ENCODE peak calls at places on chromosomes 5 and 9, in nine cellular contexts. Z, L, I, X, C, W, D, V and B are unnamed samples.

GRCh38 chr9:74974558-74974957 is 21.8 kb upstream of the C9orf40 start:
- DNase-seq in Z (no peak), I (no peak), X (no peak), W (no peak), D (no peak), C (no peak), V (no peak), L (no peak), B (no peak)

GRCh38 chr9:123541441-123541840 is 185.4 kb downstream of the CRB2 start:
- DNase-seq in C (no peak), L (no peak), X (peak; percentile 14), D (no peak), I (no peak), W (no peak), Z (no peak), V (no peak), B (no peak)

GRCh38 chr9:136543830-136544548 is 1.9 kb downstream of the NOTCH1 start:
- DNase-seq in I (no peak), X (no peak), C (no peak), Z (peak; percentile 79), D (no peak), L (no peak), W (peak; percentile 70), V (no peak), B (no peak)

GRCh38 chr5:137566780-137567179 is 67.7 kb upstream of the SPOCK1 start:
- DNase-seq in D (no peak), L (no peak), I (no peak), Z (no peak), V (peak; percentile 26), W (no peak), X (no peak), C (no peak), B (no peak)

GRCh38 chr9:77785341-77785740 is 137.2 kb upstream of the GNA14 start:
- DNase-seq in C (no peak), V (no peak), Z (no peak), L (no peak), W (no peak), I (no peak), X (no peak), D (no peak), B (no peak)

GRCh38 chr9:107866912-107867311 is 377.3 kb upstream of the KLF4 start:
- DNase-seq in D (no peak), W (no peak), I (no peak), X (peak; percentile 67), C (no peak), L (no peak), Z (peak; percentile 6), V (peak; percentile 51), B (no peak)

GRCh38 chr5:177487144-177487543 is 10.3 kb downstream of the PDLIM7 start:
- DNase-seq in C (no peak), W (no peak), L (no peak), D (no peak), Z (no peak), V (no peak), I (no peak), X (no peak), B (no peak)

GRCh38 chr9:2427016-2427891 is 194.3 kb upstream of the VLDLR start:
- DNase-seq in D (no peak), Z (peak; percentile 86), X (no peak), W (peak; percentile 46), C (no peak), I (no peak), L (peak; percentile 66), V (peak; percentile 31), B (no peak)

GRCh38 chr9:122807271-122807900 is 7.5 kb downstream of the OR1K1 start:
- DNase-seq in X (peak; percentile 10), Z (no peak), C (no peak), I (no peak), V (peak; percentile 67), L (no peak), D (no peak), W (no peak), B (no peak)

GRCh38 chr9:93810028-93810971 is 144.9 kb downstream of the BARX1 start:
- DNase-seq in L (peak; percentile 47), W (no peak), I (no peak), D (no peak), V (no peak), Z (no peak), X (no peak), C (no peak), B (peak; percentile 6)

GRCh38 chr5:36276864-36277263 is 24.8 kb downstream of the RANBP3L start:
- DNase-seq in Z (no peak), W (no peak), L (no peak), D (no peak), C (no peak), X (peak; percentile 6), I (no peak), V (no peak), B (no peak)

GRCh38 chr5:176535101-176535654 is 2.0 kb downstream of the RNF44 start:
- DNase-seq in D (no peak), W (no peak), X (peak; percentile 62), L (no peak), C (no peak), Z (peak; percentile 54), I (no peak), V (no peak), B (peak; percentile 45)

GRCh38 chr5:53076014-53076413 is 33.5 kb downstream of the MOCS2 start:
- DNase-seq in Z (no peak), L (no peak), I (no peak), X (no peak), C (no peak), D (no peak), W (no peak), V (no peak), B (no peak)

GRCh38 chr5:38598994-38599611 is 42.7 kb upstream of the LIFR start:
- DNase-seq in D (no peak), W (no peak), I (peak; percentile 75), Z (no peak), L (no peak), C (peak; percentile 70), V (peak; percentile 84), X (peak; percentile 78), B (no peak)

GRCh38 chr5:172188893-172189692 is 1.1 kb upstream of the STK10 start:
- DNase-seq in C (no peak), X (peak; percentile 21), D (no peak), Z (no peak), V (no peak), I (no peak), L (no peak), W (no peak), B (no peak)
- TF ChIP-seq CTCF in C (no peak), X (no peak), D (no peak), Z (no peak), V (no peak), I (no peak), L (no peak), W (no peak), B (no peak)

GRCh38 chr5:98157368-98157767 is 616.1 kb upstream of the RGMB start:
- DNase-seq in D (no peak), W (no peak), V (no peak), C (no peak), X (no peak), I (no peak), L (no peak), Z (no peak), B (no peak)
- TF ChIP-seq CTCF in D (no peak), W (no peak), V (no peak), C (no peak), X (no peak), I (no peak), L (no peak), Z (no peak), B (no peak)

GRCh38 chr5:168047043-168047668 is 244.3 kb upstream of the WWC1 start:
- DNase-seq in W (peak; percentile 31), V (peak; percentile 51), C (peak; percentile 18), D (peak; percentile 81), I (peak; percentile 59), L (no peak), Z (peak; percentile 82), X (peak; percentile 8), B (peak; percentile 27)
- TF ChIP-seq CTCF in W (no peak), V (peak; percentile 28), C (peak; percentile 67), D (peak; percentile 82), I (peak; percentile 66), L (peak; percentile 31), Z (peak; percentile 41), X (peak; percentile 18), B (peak; percentile 41)

GRCh38 chr5:76256116-76256889 is 146.8 kb upstream of the IQGAP2 start:
- DNase-seq in C (peak; percentile 54), L (no peak), W (peak; percentile 33), Z (peak; percentile 78), I (peak; percentile 68), D (peak; percentile 71), V (peak; percentile 64), X (peak; percentile 73), B (peak; percentile 67)
- TF ChIP-seq CTCF in C (peak; percentile 71), L (peak; percentile 48), W (no peak), Z (peak; percentile 33), I (peak; percentile 71), D (peak; percentile 88), V (peak; percentile 57), X (peak; percentile 59), B (peak; percentile 66)

DNA sequence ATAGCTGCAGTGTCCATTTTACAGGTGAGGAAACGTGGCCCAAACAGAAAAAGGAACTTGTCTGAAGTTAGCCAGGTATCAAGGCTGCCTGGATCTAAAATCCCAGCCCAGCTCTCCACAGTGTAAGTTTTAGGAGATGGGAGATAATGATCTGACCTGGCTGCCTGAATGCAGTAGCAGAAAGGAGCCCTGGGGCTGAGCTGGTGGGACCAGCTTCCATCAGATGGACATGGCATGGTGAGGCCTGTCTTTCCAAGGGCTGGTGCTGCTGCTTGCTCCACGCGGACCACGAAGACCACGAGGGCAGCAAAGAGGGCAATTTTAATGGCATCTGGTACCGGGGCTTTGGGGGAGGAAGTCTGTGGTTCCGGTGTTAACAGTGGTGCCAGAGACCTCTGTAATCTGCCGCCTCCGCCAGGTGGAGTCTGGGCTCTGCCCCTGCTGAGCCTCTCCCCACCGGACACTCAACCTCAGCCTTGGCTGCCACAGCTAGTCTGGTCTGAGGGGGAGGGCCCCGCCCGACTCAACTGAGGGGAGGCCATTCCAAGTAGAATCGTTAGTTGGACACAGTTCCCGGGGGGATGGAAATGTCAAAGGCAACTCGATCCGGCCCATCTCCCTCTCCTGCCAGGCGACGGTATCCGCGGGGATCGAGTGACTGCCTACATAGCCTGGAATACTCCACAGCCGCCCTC is 650 bp downstream of the MYORG start:
- DNase-seq in V (peak; percentile 15), Z (peak; percentile 75), D (peak; percentile 80), L (peak; percentile 78), C (no peak), I (peak; percentile 78), W (peak; percentile 52), X (peak; percentile 28), B (peak; percentile 75)
- TF ChIP-seq CTCF in V (no peak), Z (no peak), D (peak; percentile 63), L (no peak), C (no peak), I (no peak), W (no peak), X (no peak), B (no peak)

DNA sequence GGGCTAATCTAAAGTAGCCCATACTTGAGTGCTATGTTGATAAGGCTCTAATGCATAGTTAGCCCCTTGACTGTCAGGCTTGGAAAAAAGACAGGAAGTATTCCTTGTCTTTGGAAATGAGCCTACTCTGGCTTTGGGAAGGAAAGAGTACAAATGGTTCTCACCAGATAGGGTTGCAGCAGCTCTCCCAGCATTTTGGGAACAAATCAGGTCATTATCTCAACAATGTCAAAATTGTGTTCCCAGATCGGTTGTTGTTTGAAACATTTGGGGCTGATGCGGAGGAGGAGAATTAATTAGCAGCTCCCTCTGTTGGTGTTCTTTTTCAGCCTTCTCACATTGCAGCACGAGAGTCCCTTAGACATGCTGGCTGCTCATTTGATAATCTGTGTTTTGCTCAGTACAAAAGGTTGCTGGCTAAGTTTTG is 294.7 kb upstream of the DMRT1 start:
- DNase-seq in C (peak; percentile 13), X (peak; percentile 4), V (peak; percentile 21), I (no peak), D (no peak), W (no peak), L (no peak), Z (peak; percentile 25), B (no peak)
- TF ChIP-seq CTCF in C (peak; percentile 50), X (peak; percentile 23), V (peak; percentile 34), I (peak; percentile 16), D (peak; percentile 46), W (no peak), L (no peak), Z (peak; percentile 20), B (no peak)